ENCODE peak calls at places on chromosomes 16 and 17, in four cellular contexts. D, T, B and S are unnamed samples.

GRCh38 chr16:30609002-30609927 is 924 bp downstream of the ZNF689 start:
- DNase-seq in T (no peak), D (peak; percentile 42), B (peak; percentile 49), S (peak; percentile 65)

GRCh38 chr16:245105-245504 is 10.5 kb downstream of the FAM234A start:
- DNase-seq in D (no peak), T (no peak), B (no peak), S (no peak)

GRCh38 chr16:29901607-29901945 is 1.3 kb downstream of the ASPHD1 start:
- DNase-seq in T (no peak), D (no peak), B (no peak), S (no peak)

GRCh38 chr16:4538386-4539235 is at the start of gene CDIP1:
- DNase-seq in B (peak; percentile 96), T (peak; percentile 78), D (peak; percentile 96), S (peak; percentile 97)

GRCh38 chr16:49489686-49490320 is 116.2 kb downstream of the C16orf78 start:
- DNase-seq in B (no peak), D (no peak), T (no peak), S (no peak)

GRCh38 chr17:6166492-6167179 is 96.5 kb downstream of the WSCD1 start:
- DNase-seq in B (no peak), D (no peak), T (no peak), S (no peak)

GRCh38 chr17:6567528-6568185 is 11.3 kb upstream of the PITPNM3 start:
- DNase-seq in D (peak; percentile 56), T (no peak), B (no peak), S (no peak)

GRCh38 chr17:74126179-74126900 is 77.1 kb upstream of the RPL38 start:
- DNase-seq in T (no peak), D (no peak), B (peak; percentile 26), S (no peak)

GRCh38 chr17:46972346-46972745 is 6.7 kb downstream of the RPRML start:
- DNase-seq in T (no peak), D (no peak), B (no peak), S (no peak)

GRCh38 chr17:43224146-43224705 is 4.2 kb downstream of the CCDC200 start:
- DNase-seq in D (no peak), B (no peak), T (no peak), S (no peak)

GRCh38 chr16:30958164-30959083 is 870 bp downstream of the SETD1A start:
- DNase-seq in T (no peak), B (peak; percentile 80), D (peak; percentile 59), S (no peak)

GRCh38 chr16:48556913-48557351 is 53.0 kb downstream of the N4BP1 start:
- DNase-seq in T (no peak), B (no peak), D (peak; percentile 85), S (no peak)

GRCh38 chr16:53626816-53627215 is 76.8 kb downstream of the RPGRIP1L start:
- DNase-seq in T (no peak), B (no peak), D (no peak), S (no peak)

GRCh38 chr16:57800213-57801097 is 1.8 kb downstream of the KIFC3 start:
- DNase-seq in D (no peak), B (no peak), T (no peak), S (no peak)

GRCh38 chr17:59174671-59175070 is 19.1 kb downstream of the PRR11 start:
- DNase-seq in T (no peak), D (no peak), B (no peak), S (no peak)

GRCh38 chr16:31513126-31513525 is 4.9 kb upstream of the RUSF1 start:
- DNase-seq in B (no peak), T (peak; percentile 46), D (peak; percentile 22), S (no peak)

GRCh38 chr17:37342589-37342988 is 33.2 kb upstream of the C17orf78 start:
- DNase-seq in D (no peak), T (no peak), B (no peak), S (no peak)

GRCh38 chr16:81711609-81712329 is 67.3 kb upstream of the PLCG2 start:
- DNase-seq in T (peak; percentile 36), D (peak; percentile 88), B (no peak), S (no peak)

GRCh38 chr16:57764341-57765159 is 29.0 kb downstream of the KATNB1 start:
- DNase-seq in T (peak; percentile 67), D (peak; percentile 80), B (no peak), S (peak; percentile 57)

GRCh38 chr16:58020628-58021521 is 4.7 kb upstream of the MMP15 start:
- DNase-seq in B (peak; percentile 28), T (no peak), D (peak; percentile 62), S (no peak)

GRCh38 chr16:80006175-80006895 is 405.8 kb upstream of the MAF start:
- DNase-seq in T (peak; percentile 63), B (no peak), D (peak; percentile 9), S (no peak)

GRCh38 chr17:65797809-65798208 is 236.4 kb upstream of the AXIN2 start:
- DNase-seq in B (no peak), T (no peak), D (peak; percentile 7), S (no peak)

GRCh38 chr16:30186782-30187555 is 3.6 kb downstream of the CORO1A start:
- DNase-seq in B (peak; percentile 17), T (no peak), D (no peak), S (peak; percentile 79)

GRCh38 chr16:64311241-64311640 is 810.6 kb downstream of the CDH11 start:
- DNase-seq in B (no peak), T (no peak), D (peak; percentile 17), S (no peak)

GRCh38 chr16:54987081-54987480 is 56.4 kb downstream of the IRX5 start:
- DNase-seq in B (no peak), D (no peak), T (no peak), S (no peak)

GRCh38 chr17:81685108-81685507 is 1.3 kb downstream of the HGS start:
- DNase-seq in D (peak; percentile 28), T (peak; percentile 63), B (no peak), S (no peak)

GRCh38 chr16:70476272-70477020 is 22.1 kb downstream of the FCSK start:
- DNase-seq in D (peak; percentile 81), B (no peak), T (no peak), S (peak; percentile 83)

GRCh38 chr16:28280881-28281836 is 11.2 kb upstream of the SBK1 start:
- DNase-seq in B (no peak), T (no peak), D (no peak), S (no peak)

GRCh38 chr17:81566461-81567126 is 14.4 kb upstream of the FAAP100 start:
- DNase-seq in D (peak; percentile 89), T (peak; percentile 48), B (peak; percentile 96), S (no peak)